ENCODE peak calls at places on chromosomes 7 and 10, in five cellular contexts. One of them, this sample, is unnamed.

GRCh38 chr7:17186745-17187144 is 111.7 kb upstream of the AHR start:
- DNase-seq in NCI-H2081 treated with DMSO at 0.1 percent for 48 hours: no peak
- DNase-seq in stomach: no peak
- DNase-seq in CMK: no peak
- DNase-seq in D341Med: no peak
- DNase-seq in this sample: no peak

GRCh38 chr10:78196964-78197363 is 163.3 kb downstream of the RPS24 start:
- DNase-seq in NCI-H2081 treated with DMSO at 0.1 percent for 48 hours: no peak
- DNase-seq in stomach: no peak
- DNase-seq in CMK: no peak
- DNase-seq in D341Med: no peak
- DNase-seq in this sample: no peak

GRCh38 chr10:100067466-100067865 is 14.2 kb downstream of the CPN1 start:
- DNase-seq in NCI-H2081 treated with DMSO at 0.1 percent for 48 hours: no peak
- DNase-seq in stomach: no peak
- DNase-seq in CMK: no peak
- DNase-seq in D341Med: no peak
- DNase-seq in this sample: no peak

GRCh38 chr7:30028749-30029635 is 780 bp downstream of the PLEKHA8 start:
- DNase-seq in NCI-H2081 treated with DMSO at 0.1 percent for 48 hours: no peak
- DNase-seq in stomach: no peak
- DNase-seq in CMK: no peak
- DNase-seq in D341Med: no peak
- DNase-seq in this sample: no peak

GRCh38 chr7:7454000-7454399 is 81.7 kb downstream of the COL28A1 start:
- DNase-seq in NCI-H2081 treated with DMSO at 0.1 percent for 48 hours: no peak
- DNase-seq in stomach: no peak
- DNase-seq in CMK: no peak
- DNase-seq in D341Med: no peak
- DNase-seq in this sample: no peak

GRCh38 chr10:87092356-87092860 is 2.2 kb downstream of the GLUD1 start:
- DNase-seq in NCI-H2081 treated with DMSO at 0.1 percent for 48 hours: no peak
- DNase-seq in stomach: no peak
- DNase-seq in CMK: no peak
- DNase-seq in D341Med: no peak
- DNase-seq in this sample: no peak

GRCh38 chr7:34207810-34208209 is 302.5 kb downstream of the BMPER start:
- DNase-seq in NCI-H2081 treated with DMSO at 0.1 percent for 48 hours: no peak
- DNase-seq in stomach: no peak
- DNase-seq in CMK: no peak
- DNase-seq in D341Med: no peak
- DNase-seq in this sample: no peak

GRCh38 chr10:132915411-132915810 is 27.0 kb downstream of the CFAP46 start:
- DNase-seq in NCI-H2081 treated with DMSO at 0.1 percent for 48 hours: no peak
- DNase-seq in stomach: no peak
- DNase-seq in CMK: no peak
- DNase-seq in D341Med: peak; percentile 78
- DNase-seq in this sample: peak; percentile 58

GRCh38 chr7:27955596-27955995 is 215.6 kb downstream of the TAX1BP1 start:
- DNase-seq in NCI-H2081 treated with DMSO at 0.1 percent for 48 hours: no peak
- DNase-seq in stomach: no peak
- DNase-seq in CMK: no peak
- DNase-seq in D341Med: no peak
- DNase-seq in this sample: no peak

GRCh38 chr7:155371884-155372781 is 74.5 kb downstream of the INSIG1 start:
- DNase-seq in NCI-H2081 treated with DMSO at 0.1 percent for 48 hours: no peak
- DNase-seq in stomach: no peak
- DNase-seq in CMK: peak; percentile 11
- DNase-seq in D341Med: no peak
- DNase-seq in this sample: no peak

This sample was measured in NCI-H1436 treated with DMSO at 0.1 percent for 48 hours.